ENCODE peak calls at places on chromosomes 1 and 21, in six cellular contexts. J is fibroblast of lung; O is IMR-90; I is sigmoid colon; G is HCT116; A is CD8-positive, alpha-beta T cell. S is an unnamed sample.

GRCh38 chr1:60990719-60991100 is 91.7 kb upstream of the NFIA start:
- DNase-seq in J (no peak), O (no peak), I (no peak), G (no peak), A (no peak), S (no peak)

GRCh38 chr1:101797722-101798121 is 199.0 kb downstream of the OLFM3 start:
- DNase-seq in J (no peak), O (no peak), I (no peak), G (no peak), A (no peak), S (no peak)

GRCh38 chr1:6988796-6989195 is 203.5 kb downstream of the CAMTA1 start:
- DNase-seq in J (no peak), O (no peak), I (no peak), G (no peak), A (no peak), S (no peak)

GRCh38 chr1:235013512-235013911 is 115.1 kb downstream of the TOMM20 start:
- DNase-seq in J (no peak), O (no peak), I (no peak), G (no peak), A (no peak), S (no peak)

GRCh38 chr1:218933526-218933925 is 240.2 kb upstream of the LYPLAL1 start:
- DNase-seq in J (peak; percentile 3), O (peak; percentile 28), I (no peak), G (no peak), A (no peak), S (no peak)

GRCh38 chr21:46498335-46499050 is 39.8 kb downstream of the DIP2A start:
- DNase-seq in J (no peak), O (peak; percentile 45), I (no peak), G (peak; percentile 29), A (no peak), S (no peak)

GRCh38 chr21:46183910-46184624 is at the start of gene SPATC1L:
- DNase-seq in J (peak; percentile 90), O (peak; percentile 83), I (peak; percentile 89), G (no peak), A (peak; percentile 39), S (peak; percentile 46)

GRCh38 chr1:94819945-94820746 is at the start of gene SLC44A3:
- DNase-seq in J (peak; percentile 37), O (peak; percentile 24), I (peak; percentile 65), G (no peak), A (no peak), S (no peak)

GRCh38 chr1:73998348-73998959 is 199.5 kb downstream of the LRRIQ3 start:
- DNase-seq in J (peak; percentile 48), O (peak; percentile 32), I (no peak), G (peak; percentile 8), A (no peak), S (peak; percentile 43)

GRCh38 chr1:175192111-175192629 is 406 bp downstream of the KIAA0040 start:
- DNase-seq in J (no peak), O (no peak), I (peak; percentile 86), G (no peak), A (peak; percentile 16), S (peak; percentile 60)

GRCh38 chr1:47340227-47340626 is 6.6 kb downstream of the CMPK1 start:
- DNase-seq in J (peak; percentile 75), O (peak; percentile 80), I (no peak), G (no peak), A (no peak), S (no peak)

DNA sequence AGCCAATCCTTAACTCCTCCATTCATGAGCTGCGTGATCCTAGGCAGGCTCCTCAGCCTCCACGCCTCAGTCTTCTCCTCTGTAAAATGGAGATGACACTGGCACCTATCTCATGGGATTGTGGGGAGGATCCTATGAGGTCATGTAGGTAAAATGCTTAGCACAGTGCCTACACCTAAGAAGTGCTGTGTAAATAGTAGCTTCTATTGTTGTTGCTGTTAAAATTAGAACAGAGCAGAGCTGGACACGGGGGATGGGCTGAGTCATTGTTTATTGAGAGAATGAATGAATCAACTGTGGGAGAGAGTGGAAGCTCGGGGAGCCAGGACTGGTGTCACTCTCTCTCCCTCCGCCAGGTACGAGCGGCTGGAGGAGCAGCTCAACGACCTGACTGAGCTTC is 43.0 kb downstream of the TMCC2 start:
- DNase-seq in J (peak; percentile 33), O (peak; percentile 72), I (no peak), G (peak; percentile 46), A (no peak), S (no peak)
- H3K4me3 ChIP-seq in J (no peak overlapping the region), O (no peak overlapping the region), I (no peak overlapping the region), G (peak overlapping the region; percentile 21), A (no peak overlapping the region), S (no peak overlapping the region)

DNA sequence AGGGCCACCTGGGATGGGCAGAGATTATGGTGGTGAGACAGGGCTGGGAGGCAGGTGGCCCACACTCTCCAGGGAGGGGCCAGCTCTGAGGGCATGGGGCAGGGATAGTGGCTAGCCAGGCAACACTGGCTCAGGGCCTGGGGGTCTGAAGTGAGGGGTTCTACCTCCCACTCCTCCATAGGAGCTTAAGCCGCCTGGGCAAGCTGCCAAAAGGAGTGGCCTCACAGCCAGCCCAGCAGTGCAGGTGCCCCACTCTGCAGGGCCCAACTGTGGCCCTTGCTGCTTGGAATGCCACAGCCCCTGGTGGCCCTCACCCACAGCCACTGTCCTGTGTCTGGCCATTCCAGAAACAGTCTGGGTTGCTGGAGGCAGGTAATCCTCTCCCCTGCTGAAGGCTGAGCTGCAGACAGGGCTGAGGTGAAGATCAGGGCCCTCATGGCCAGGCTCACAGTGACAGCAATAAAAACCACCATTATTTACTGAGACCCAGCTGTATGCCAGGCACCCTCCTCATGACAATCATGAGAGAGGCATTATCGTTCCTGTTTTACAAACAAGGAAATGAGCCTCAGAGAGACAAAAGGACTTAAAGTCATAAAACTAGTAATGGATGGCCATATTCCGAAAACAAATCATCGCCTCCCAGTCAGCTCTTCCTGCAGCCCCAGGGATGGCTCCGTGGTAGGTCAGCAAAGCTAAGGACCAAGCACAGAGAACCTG is 31.0 kb downstream of the KIF21B start:
- DNase-seq in J (no peak), O (no peak), I (no peak), G (no peak), A (no peak), S (no peak)
- H3K36me3 ChIP-seq in J (no peaks in the 10 kb centered on the region), O (no peaks in the 10 kb centered on the region), I (no peaks in the 10 kb centered on the region), G (no peaks in the 10 kb centered on the region), A (peaks cover 78% of the 10 kb centered on the region), S (peaks cover 71% of the 10 kb centered on the region)

GRCh38 chr1:179815642-179816041 is 62.0 kb downstream of the TOR1AIP2 start:
- DNase-seq in J (no peak), O (no peak), I (no peak), G (no peak), A (no peak), S (no peak)
- H3K4me3 ChIP-seq in J (no peak overlapping the region), O (no peak overlapping the region), I (peak overlapping the region; percentile 35), G (peak overlapping the region; percentile 61), A (peak overlapping the region; percentile 60), S (peak overlapping the region; percentile 58)

DNA sequence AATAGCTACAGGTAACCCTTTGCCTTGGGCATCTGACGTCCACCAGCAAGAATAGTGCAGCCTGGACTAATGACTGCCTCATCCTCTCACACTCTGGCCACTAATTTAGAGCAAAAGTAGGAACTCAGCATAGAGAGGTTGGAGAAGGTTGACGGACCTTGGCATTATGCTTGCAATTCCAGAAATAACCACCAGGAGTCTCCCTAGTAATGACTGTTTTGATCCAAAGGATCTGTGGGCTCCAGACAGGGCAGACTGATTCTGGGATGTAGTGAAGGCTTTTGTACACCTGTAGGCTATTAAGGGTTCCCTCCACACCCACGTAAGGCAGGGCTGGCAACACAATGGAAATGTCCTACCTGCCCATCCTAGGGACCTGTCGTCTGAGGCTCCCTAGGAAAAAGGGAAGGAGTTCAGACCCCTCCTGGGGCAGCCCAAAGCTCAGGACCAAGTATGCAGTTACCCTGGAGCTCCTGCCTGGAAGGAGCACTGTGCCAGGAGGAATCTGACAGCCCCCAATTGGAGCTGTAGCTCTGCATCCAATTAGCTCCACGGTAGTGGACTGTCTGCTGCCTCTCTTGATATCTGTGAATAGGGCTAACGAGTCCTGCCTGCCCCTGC is 91.0 kb upstream of the TMEM51 start:
- DNase-seq in J (no peak), O (no peak), I (no peak), G (no peak), A (no peak), S (no peak)
- H3K36me3 ChIP-seq in J (peaks cover 2% of the 10 kb centered on the region), O (peaks cover 63% of the 10 kb centered on the region), I (peaks cover 26% of the 10 kb centered on the region), G (peaks cover 2% of the 10 kb centered on the region), A (no peaks in the 10 kb centered on the region), S (no peaks in the 10 kb centered on the region)

DNA sequence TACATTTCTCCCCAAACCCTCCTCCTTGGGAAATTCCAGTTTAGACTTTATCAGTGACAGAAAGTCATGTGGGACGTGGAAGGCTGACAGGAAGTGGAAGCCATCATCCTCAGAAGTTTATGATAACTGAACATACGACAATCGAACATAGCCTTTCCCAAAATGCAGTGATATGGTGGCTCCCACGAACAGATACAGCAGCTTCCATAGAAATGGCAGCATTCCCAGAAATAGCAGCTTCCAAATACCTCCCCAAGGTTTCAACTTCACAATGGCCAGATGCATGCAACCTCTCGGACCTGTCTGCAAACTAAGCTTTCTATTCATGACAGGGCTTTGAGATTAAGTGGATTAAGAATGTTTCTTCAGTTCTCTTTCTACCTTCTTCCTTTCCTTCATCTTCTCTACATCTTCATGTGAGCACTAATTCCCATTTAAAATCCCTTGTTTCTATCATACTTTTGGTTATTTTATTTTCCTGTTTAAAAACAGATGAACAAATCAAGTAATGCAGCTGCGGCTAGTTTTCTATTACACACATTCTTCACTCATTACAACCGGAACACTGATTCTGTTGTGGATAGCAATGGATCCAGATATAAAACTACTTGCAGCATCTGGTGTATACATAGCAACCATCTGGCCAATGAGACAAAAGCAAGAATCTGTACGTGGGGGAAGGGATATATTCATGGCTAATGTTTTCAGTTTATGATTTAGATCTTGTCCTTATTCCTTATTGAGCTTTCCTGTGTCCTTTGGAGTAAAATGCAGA is 304.8 kb downstream of the BRINP3 start:
- DNase-seq in J (no peak), O (peak; percentile 9), I (no peak), G (no peak), A (no peak), S (no peak)
- H3K4me3 ChIP-seq in J (no peak overlapping the region), O (no peak overlapping the region), I (no peak overlapping the region), G (no peak overlapping the region), A (no peak overlapping the region), S (no peak overlapping the region)

GRCh38 chr21:43974791-43975468 is 37.2 kb upstream of the TRAPPC10 start:
- DNase-seq in J (no peak), O (no peak), I (no peak), G (no peak), A (no peak), S (no peak)

GRCh38 chr21:43976661-43977060 is 35.4 kb upstream of the TRAPPC10 start:
- DNase-seq in J (no peak), O (no peak), I (no peak), G (no peak), A (no peak), S (no peak)

GRCh38 chr21:43979654-43980053 is 32.5 kb upstream of the TRAPPC10 start:
- DNase-seq in J (no peak), O (no peak), I (no peak), G (no peak), A (no peak), S (no peak)

GRCh38 chr21:43975469-43976098 is 36.5 kb upstream of the TRAPPC10 start:
- DNase-seq in J (peak; percentile 60), O (peak; percentile 48), I (peak; percentile 87), G (peak; percentile 27), A (peak; percentile 73), S (peak; percentile 71)

GRCh38 chr21:43978060-43978459 is 34.0 kb upstream of the TRAPPC10 start:
- DNase-seq in J (no peak), O (no peak), I (no peak), G (no peak), A (no peak), S (no peak)
- H3K36me3 ChIP-seq in J (no peaks in the 10 kb centered on the region), O (peaks cover 20% of the 10 kb centered on the region), I (peaks cover 63% of the 10 kb centered on the region), G (no peaks in the 10 kb centered on the region), A (peaks cover 11% of the 10 kb centered on the region), S (no peaks in the 10 kb centered on the region)

S was measured in OCI-LY7.